ENCODE peak calls at places on chromosome 4, in seven cellular contexts. P, L, S, X, U, T and Q are unnamed samples.

GRCh38 chr4:59655996-59656395 is 1544.1 kb upstream of the ADGRL3 start:
- DNase-seq in P (no peak), X (no peak), S (no peak), U (no peak), L (no peak), T (no peak), Q (no peak)

GRCh38 chr4:123856689-123857545 is 460.3 kb downstream of the SPRY1 start:
- DNase-seq in T (peak), L (no peak), P (peak), S (no peak), X (no peak), U (no peak), Q (peak)

GRCh38 chr4:66926687-66927086 is 618.6 kb downstream of the CENPC start:
- DNase-seq in P (no peak), L (no peak), T (no peak), U (no peak), X (no peak), S (no peak), Q (no peak)

GRCh38 chr4:128228021-128228571 is 59.5 kb downstream of the PGRMC2 start:
- DNase-seq in X (no peak), S (no peak), L (no peak), T (no peak), U (no peak), P (no peak), Q (no peak)

GRCh38 chr4:171847751-171848150 is 34.5 kb downstream of the GALNTL6 start:
- DNase-seq in X (no peak), P (no peak), U (no peak), L (no peak), T (no peak), S (no peak), Q (no peak)

GRCh38 chr4:126630171-126630570 is 1002.6 kb upstream of the INTU start:
- DNase-seq in T (no peak), P (no peak), X (no peak), U (no peak), S (no peak), L (no peak), Q (no peak)

GRCh38 chr4:145614235-145614615 is 5.0 kb upstream of the MMAA start:
- DNase-seq in L (no peak), T (no peak), U (no peak), S (no peak), P (no peak), X (no peak), Q (no peak)

GRCh38 chr4:31458813-31459212 is 738.6 kb downstream of the PCDH7 start:
- DNase-seq in X (no peak), P (no peak), U (no peak), T (no peak), S (no peak), L (no peak), Q (no peak)

GRCh38 chr4:34417160-34417559 is 1827.2 kb downstream of the ARAP2 start:
- DNase-seq in X (no peak), P (no peak), S (no peak), T (no peak), L (no peak), U (peak), Q (no peak)

GRCh38 chr4:41525129-41525528 is 12.8 kb upstream of the LIMCH1 start:
- DNase-seq in P (no peak), T (peak), S (no peak), U (peak), L (no peak), X (no peak), Q (peak)

GRCh38 chr4:17647927-17648326 is 33.5 kb downstream of the MED28 start:
- DNase-seq in X (no peak), S (no peak), P (no peak), U (no peak), L (no peak), T (no peak), Q (no peak)

GRCh38 chr4:38803833-38804653 is 548 bp downstream of the TLR1 start:
- DNase-seq in T (no peak), U (no peak), L (no peak), S (no peak), P (no peak), X (no peak), Q (no peak)

GRCh38 chr4:140739971-140740370 is 16.2 kb downstream of the TBC1D9 start:
- DNase-seq in T (no peak), P (no peak), U (no peak), S (no peak), L (no peak), X (no peak), Q (no peak)

GRCh38 chr4:82371398-82371972 is 2.3 kb downstream of the HNRNPD start:
- DNase-seq in L (no peak), P (no peak), U (peak), S (no peak), X (no peak), T (no peak), Q (no peak)

GRCh38 chr4:8283161-8283560 is 13.6 kb downstream of the HTRA3 start:
- DNase-seq in L (no peak), T (no peak), U (no peak), P (peak), S (no peak), X (no peak), Q (no peak)

GRCh38 chr4:39548425-39549067 is 21.3 kb upstream of the UGDH start:
- DNase-seq in S (no peak), U (no peak), X (no peak), P (no peak), L (no peak), T (no peak), Q (no peak)

GRCh38 chr4:114043116-114043515 is 63.7 kb upstream of the ARSJ start:
- DNase-seq in S (no peak), L (no peak), X (no peak), T (no peak), U (peak), P (no peak), Q (no peak)

GRCh38 chr4:151485541-151486131 is 76.7 kb downstream of the FHIP1A start:
- DNase-seq in L (no peak), P (no peak), X (no peak), T (no peak), U (no peak), S (no peak), Q (no peak)

GRCh38 chr4:39097290-39097689 is 35.3 kb downstream of the KLHL5 start:
- DNase-seq in T (no peak), P (no peak), U (no peak), L (no peak), S (no peak), X (no peak), Q (no peak)

GRCh38 chr4:114036864-114037263 is 57.4 kb upstream of the ARSJ start:
- DNase-seq in L (no peak), X (no peak), P (no peak), T (no peak), U (no peak), S (no peak), Q (no peak)

GRCh38 chr4:183989471-183989870 is 84.4 kb downstream of the STOX2 start:
- DNase-seq in U (no peak), X (no peak), S (no peak), P (no peak), T (no peak), L (no peak), Q (no peak)

GRCh38 chr4:153545822-153546221 is 79.7 kb downstream of the TMEM131L start:
- DNase-seq in X (no peak), U (no peak), L (no peak), P (no peak), T (no peak), S (no peak), Q (no peak)

DNA sequence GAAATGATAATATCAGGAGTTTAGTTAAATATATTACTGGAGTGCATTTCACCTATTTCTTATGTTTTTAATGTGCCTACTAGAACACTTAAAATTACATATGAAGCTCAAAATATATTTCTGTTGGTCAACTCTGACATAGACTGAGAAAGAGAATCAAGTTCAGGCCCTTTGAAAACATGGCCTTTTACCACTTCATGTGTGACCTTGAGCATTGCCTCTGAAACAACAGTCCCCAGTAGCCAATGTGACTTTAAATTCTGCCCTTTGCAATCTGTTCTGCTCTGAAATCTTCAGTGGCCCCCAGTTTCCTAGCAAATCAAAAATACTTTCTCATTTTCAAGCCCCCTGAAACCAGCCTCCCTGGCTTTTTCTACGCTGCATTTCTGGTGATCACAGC is 50.1 kb upstream of the TBC1D14 start:
- DNase-seq in P (no peak), X (no peak), U (no peak), T (peak), L (no peak), S (no peak), Q (no peak)
- H3K27ac ChIP-seq in P (peak), X (no peak), U (no peak), T (peak), L (no peak), S (peak), Q (no peak)

GRCh38 chr4:186149872-186150271 is 41.5 kb upstream of the CYP4V2 start:
- DNase-seq in U (no peak), S (peak), X (peak), T (peak), L (no peak), P (peak), Q (no peak)

GRCh38 chr4:186146443-186146842 is 41.9 kb downstream of the FAM149A start:
- DNase-seq in S (no peak), U (no peak), T (no peak), L (no peak), P (no peak), X (no peak), Q (no peak)

GRCh38 chr4:186151499-186151898 is 39.9 kb upstream of the CYP4V2 start:
- DNase-seq in L (no peak), U (no peak), S (no peak), P (no peak), X (no peak), T (no peak), Q (no peak)

GRCh38 chr4:186148335-186148975 is 42.9 kb upstream of the CYP4V2 start:
- DNase-seq in U (no peak), L (no peak), T (no peak), S (no peak), P (no peak), X (no peak), Q (no peak)

DNA sequence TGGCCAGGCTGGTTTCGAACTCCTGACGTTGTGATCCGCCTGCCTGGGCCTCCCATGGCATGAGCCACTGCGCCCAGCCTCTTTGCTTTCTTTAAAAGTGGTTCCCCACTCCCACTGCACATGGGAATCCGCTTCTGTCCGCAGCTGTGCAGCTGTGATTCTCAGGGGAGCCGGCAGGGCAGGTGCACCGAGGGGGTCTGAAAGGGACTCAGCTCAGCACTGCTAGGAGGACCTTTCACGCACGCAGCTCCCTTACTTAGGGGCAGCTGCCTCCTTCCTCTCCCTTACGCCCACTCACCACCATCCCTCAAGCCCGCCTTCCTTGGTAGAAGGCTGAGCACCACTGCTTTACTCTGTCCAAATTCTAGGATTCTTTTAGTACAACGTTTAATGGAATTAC is 40.4 kb upstream of the CYP4V2 start:
- DNase-seq in L (no peak), P (no peak), X (no peak), S (no peak), T (no peak), U (no peak), Q (no peak)
- H3K4me3 ChIP-seq in L (no peak), P (no peak), X (no peak), S (no peak), T (no peak), U (no peak), Q (no peak)

GRCh38 chr4:98125585-98125984 is 17.7 kb downstream of the STPG2 start:
- DNase-seq in P (no peak), U (no peak), T (no peak), S (no peak), X (no peak), L (no peak), Q (no peak)

GRCh38 chr4:98126141-98126540 is 17.1 kb downstream of the STPG2 start:
- DNase-seq in U (no peak), L (no peak), P (no peak), X (no peak), T (no peak), S (no peak), Q (no peak)
- H3K27ac ChIP-seq in U (no peak), L (no peak), P (no peak), X (no peak), T (no peak), S (no peak), Q (no peak)

GRCh38 chr4:10007436-10007740 is 13.9 kb downstream of the SLC2A9 start:
- DNase-seq in T (no peak), P (no peak), X (no peak), S (no peak), L (no peak), U (no peak), Q (no peak)
- H3K4me3 ChIP-seq in T (no peak), P (no peak), X (no peak), S (no peak), L (no peak), U (no peak), Q (no peak)

GRCh38 chr4:165248102-165248501 is 40.7 kb downstream of the KLHL2 start:
- DNase-seq in L (no peak), U (no peak), X (no peak), P (no peak), T (no peak), S (no peak), Q (no peak)
- H3K27ac ChIP-seq in L (peak), U (no peak), X (no peak), P (no peak), T (no peak), S (no peak), Q (no peak)

GRCh38 chr4:2799971-2800690 is 7.2 kb downstream of the SH3BP2 start:
- DNase-seq in X (no peak), S (no peak), U (no peak), L (no peak), P (peak), T (no peak), Q (no peak)

GRCh38 chr4:2798399-2799301 is 5.8 kb downstream of the SH3BP2 start:
- DNase-seq in T (no peak), U (no peak), X (peak), P (peak), L (peak), S (peak), Q (no peak)

GRCh38 chr4:2802618-2803531 is 10.0 kb downstream of the SH3BP2 start:
- DNase-seq in S (no peak), X (no peak), L (no peak), P (peak), T (no peak), U (no peak), Q (no peak)

GRCh38 chr4:2799444-2799911 is 6.6 kb downstream of the SH3BP2 start:
- DNase-seq in L (no peak), S (peak), T (no peak), U (no peak), P (peak), X (no peak), Q (no peak)

DNA sequence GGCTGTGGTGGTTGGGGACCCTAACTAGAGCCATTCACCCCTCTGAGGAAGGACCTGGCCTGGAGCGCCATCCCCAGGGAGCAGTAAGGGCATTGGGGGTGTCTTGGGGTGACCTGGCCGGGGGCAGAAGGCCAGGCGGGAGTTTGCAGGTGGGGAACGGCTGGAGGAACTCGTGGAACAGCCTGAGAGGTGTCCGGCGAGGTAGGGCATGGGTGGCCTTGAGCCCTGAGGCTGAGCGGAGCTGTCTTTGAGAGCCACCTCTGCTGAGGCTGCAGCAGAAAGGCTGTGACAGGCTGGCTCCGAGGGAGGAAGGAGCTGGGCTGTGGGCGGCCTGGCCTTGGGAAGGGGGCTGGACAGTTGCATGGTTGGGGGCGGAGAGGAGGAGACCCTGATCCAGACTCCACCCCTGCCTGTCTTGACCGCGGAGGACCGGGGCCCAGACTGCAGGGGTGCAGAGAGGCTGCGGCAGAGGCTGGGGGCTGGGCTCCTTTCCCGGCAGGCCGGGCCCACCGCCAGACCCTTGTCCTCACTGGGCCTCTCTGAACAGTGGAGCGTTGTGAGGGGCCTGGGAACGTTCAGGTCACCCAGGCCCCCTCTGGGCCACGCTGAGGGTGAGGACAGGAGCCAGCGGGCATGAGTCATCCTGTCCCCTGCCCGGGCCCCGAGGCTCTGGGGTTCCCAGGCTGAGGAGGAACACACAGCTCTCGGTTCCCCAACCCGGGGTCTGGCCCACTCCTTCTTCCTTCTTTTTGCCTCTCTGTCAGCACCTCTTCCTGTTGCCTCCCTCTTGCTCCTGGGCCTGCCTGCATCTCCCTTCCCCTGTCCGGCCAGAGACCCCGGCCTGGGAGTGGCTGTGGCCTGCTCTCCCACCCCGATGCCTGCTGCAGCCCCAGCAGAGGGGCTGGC is 8.1 kb downstream of the SH3BP2 start:
- DNase-seq in P (peak), U (no peak), X (no peak), T (peak), S (peak), L (peak), Q (no peak)
- H3K4me3 ChIP-seq in P (peak), U (no peak), X (no peak), T (no peak), S (peak), L (no peak), Q (no peak)

GRCh38 chr4:3082915-3083515 is 8.5 kb downstream of the HTT start:
- DNase-seq in X (no peak), U (no peak), L (no peak), S (no peak), T (no peak), P (no peak), Q (no peak)
- H3K27ac ChIP-seq in X (no peak), U (no peak), L (no peak), S (no peak), T (no peak), P (no peak), Q (no peak)